ENCODE peak calls at places on chromosome 18, in four cellular contexts. One of them, this sample, is unnamed.

GRCh38 chr18:12308386-12309100 is 502 bp downstream of the TUBB6 start:
- DNase-seq in RCC 7860: peak
- DNase-seq in NCI-H774: no peak
- DNase-seq in HepG2: peak
- DNase-seq in this sample: peak

GRCh38 chr18:31486165-31486564 is 11.8 kb upstream of the DSG2 start:
- DNase-seq in HepG2: no peak
- DNase-seq in RCC 7860: no peak
- DNase-seq in NCI-H774: no peak
- DNase-seq in this sample: peak

GRCh38 chr18:8424481-8424880 is 184.8 kb upstream of the RAB12 start:
- DNase-seq in NCI-H774: no peak
- DNase-seq in RCC 7860: peak
- DNase-seq in HepG2: no peak
- DNase-seq in this sample: no peak

GRCh38 chr18:27057459-27058302 is 127.4 kb downstream of the CHST9 start:
- DNase-seq in HepG2: peak
- DNase-seq in RCC 7860: no peak
- DNase-seq in NCI-H774: peak
- DNase-seq in this sample: peak

GRCh38 chr18:25434771-25435461 is 83.0 kb upstream of the ZNF521 start:
- DNase-seq in NCI-H774: no peak
- DNase-seq in RCC 7860: no peak
- DNase-seq in HepG2: no peak
- DNase-seq in this sample: no peak

GRCh38 chr18:70082430-70082829 is 123.1 kb downstream of the RTTN start:
- DNase-seq in NCI-H774: no peak
- DNase-seq in HepG2: no peak
- DNase-seq in RCC 7860: no peak
- DNase-seq in this sample: no peak

GRCh38 chr18:2994603-2995432 is 18.1 kb downstream of the LPIN2 start:
- DNase-seq in HepG2: no peak
- DNase-seq in RCC 7860: no peak
- DNase-seq in NCI-H774: no peak
- DNase-seq in this sample: no peak

GRCh38 chr18:50560681-50561629 is 1.1 kb downstream of the MAPK4 start:
- DNase-seq in HepG2: no peak
- DNase-seq in RCC 7860: no peak
- DNase-seq in NCI-H774: no peak
- DNase-seq in this sample: peak

GRCh38 chr18:11146238-11146946 is 3.0 kb downstream of the PIEZO2 start:
- DNase-seq in HepG2: no peak
- DNase-seq in RCC 7860: no peak
- DNase-seq in NCI-H774: no peak
- DNase-seq in this sample: no peak

GRCh38 chr18:51867767-51868166 is 472.2 kb upstream of the DCC start:
- DNase-seq in HepG2: no peak
- DNase-seq in NCI-H774: no peak
- DNase-seq in RCC 7860: no peak
- DNase-seq in this sample: peak

GRCh38 chr18:10488022-10488421 is 33.6 kb downstream of the APCDD1 start:
- DNase-seq in NCI-H774: no peak
- DNase-seq in HepG2: no peak
- DNase-seq in RCC 7860: no peak
- DNase-seq in this sample: no peak

GRCh38 chr18:13524824-13525223 is 201.5 kb downstream of the FAM210A start:
- DNase-seq in NCI-H774: no peak
- DNase-seq in HepG2: no peak
- DNase-seq in RCC 7860: no peak
- DNase-seq in this sample: no peak

GRCh38 chr18:71431171-71431570 is 1113.0 kb downstream of the CBLN2 start:
- DNase-seq in HepG2: no peak
- DNase-seq in NCI-H774: no peak
- DNase-seq in RCC 7860: no peak
- DNase-seq in this sample: no peak

GRCh38 chr18:60021556-60021955 is 121.8 kb downstream of the PMAIP1 start:
- DNase-seq in NCI-H774: no peak
- DNase-seq in HepG2: no peak
- DNase-seq in RCC 7860: no peak
- DNase-seq in this sample: no peak

GRCh38 chr18:519019-519879 is 18.7 kb upstream of the COLEC12 start:
- DNase-seq in NCI-H774: no peak
- DNase-seq in RCC 7860: no peak
- DNase-seq in HepG2: no peak
- DNase-seq in this sample: peak

GRCh38 chr18:70420151-70420898 is 131.5 kb downstream of the SOCS6 start:
- DNase-seq in RCC 7860: no peak
- DNase-seq in HepG2: peak
- DNase-seq in NCI-H774: no peak
- DNase-seq in this sample: no peak

GRCh38 chr18:63158676-63159291 is 160.8 kb downstream of the BCL2 start:
- DNase-seq in NCI-H774: no peak
- DNase-seq in RCC 7860: no peak
- DNase-seq in HepG2: no peak
- DNase-seq in this sample: no peak

This sample was measured in hepatocyte.